ENCODE peak calls at places on chromosomes 2 and 18, in six cellular contexts. H is CD8-positive, alpha-beta memory T cell; B is smooth muscle cell of the brain vasculature; F is colonic mucosa; X is endothelial cell; E is T-helper 17 cell. D is an unnamed sample.

GRCh38 chr2:230085201-230085600 is 16.5 kb upstream of the SLC16A14 start:
- DNase-seq in B (no peak), X (no peak), E (no peak), H (no peak), F (no peak), D (no peak)

GRCh38 chr18:8991131-8991530 is 111.4 kb upstream of the NDUFV2 start:
- DNase-seq in E (no peak), F (no peak), H (no peak), X (no peak), B (no peak), D (no peak)

GRCh38 chr2:152352616-152353015 is 17.6 kb downstream of the FMNL2 start:
- DNase-seq in E (no peak), X (no peak), F (no peak), B (no peak), H (no peak), D (no peak)

GRCh38 chr18:49664086-49664890 is 102.4 kb downstream of the LIPG start:
- DNase-seq in X (no peak), B (no peak), F (peak; percentile 62), H (no peak), E (no peak), D (peak; percentile 4)

GRCh38 chr2:238106339-238106697 is 6.2 kb downstream of the ESPNL start:
- DNase-seq in F (no peak), X (no peak), H (no peak), E (no peak), B (no peak), D (no peak)

GRCh38 chr2:96527052-96527964 is 9.2 kb upstream of the ARID5A start:
- DNase-seq in X (peak; percentile 59), E (peak; percentile 45), H (peak; percentile 49), B (no peak), F (no peak), D (no peak)

GRCh38 chr2:5696351-5696740 is 4.2 kb downstream of the SOX11 start:
- DNase-seq in X (peak; percentile 47), H (no peak), E (no peak), F (no peak), B (no peak), D (no peak)

GRCh38 chr18:76699923-76700322 is 122.4 kb upstream of the ZNF236 start:
- DNase-seq in E (no peak), F (no peak), B (no peak), X (no peak), H (no peak), D (no peak)

GRCh38 chr18:10560457-10561045 is 34.7 kb downstream of the NAPG start:
- DNase-seq in F (peak; percentile 80), E (no peak), B (peak; percentile 50), H (peak; percentile 17), X (peak; percentile 80), D (peak; percentile 85)

GRCh38 chr2:228657807-228658402 is 476.4 kb upstream of the SPHKAP start:
- DNase-seq in B (no peak), F (no peak), H (no peak), X (no peak), E (no peak), D (no peak)

GRCh38 chr2:216774620-216775019 is 79.3 kb upstream of the IGFBP5 start:
- DNase-seq in E (no peak), F (no peak), H (no peak), B (peak; percentile 32), X (no peak), D (peak; percentile 51)

GRCh38 chr2:225779829-225780228 is 380.3 kb downstream of the NYAP2 start:
- DNase-seq in B (no peak), H (no peak), F (no peak), X (no peak), E (no peak), D (no peak)

GRCh38 chr18:44309185-44309584 is 371.5 kb upstream of the SETBP1 start:
- DNase-seq in E (no peak), B (no peak), H (no peak), F (no peak), X (no peak), D (no peak)

GRCh38 chr18:76450452-76450851 is 44.6 kb downstream of the ZNF516 start:
- DNase-seq in H (no peak), F (no peak), B (no peak), X (no peak), E (no peak), D (no peak)

GRCh38 chr2:60676950-60677349 is 79.1 kb upstream of the PAPOLG start:
- DNase-seq in X (no peak), B (no peak), F (no peak), H (no peak), E (no peak), D (no peak)

GRCh38 chr2:9958057-9958456 is 6.6 kb downstream of the GRHL1 start:
- DNase-seq in F (no peak), B (no peak), X (no peak), H (no peak), E (no peak), D (no peak)

GRCh38 chr18:69102959-69103358 is 297.7 kb upstream of the DOK6 start:
- DNase-seq in H (no peak), E (no peak), F (no peak), X (no peak), B (no peak), D (no peak)

GRCh38 chr2:28434600-28434989 is 41.9 kb downstream of the FOSL2 start:
- DNase-seq in B (no peak), H (no peak), F (no peak), E (no peak), X (no peak), D (no peak)

GRCh38 chr2:3287896-3288295 is 89.7 kb downstream of the EIPR1 start:
- DNase-seq in F (no peak), B (no peak), H (no peak), E (no peak), X (no peak), D (no peak)

GRCh38 chr2:42107249-42108042 is 59.6 kb downstream of the PKDCC start:
- DNase-seq in F (no peak), B (no peak), H (no peak), X (no peak), E (no peak), D (no peak)

GRCh38 chr18:44679912-44680270 is 797 bp upstream of the SETBP1 start:
- DNase-seq in E (no peak), H (peak; percentile 9), B (no peak), X (peak; percentile 52), F (peak; percentile 66), D (no peak)

GRCh38 chr2:203656522-203657287 is 49.7 kb upstream of the CD28 start:
- DNase-seq in F (peak; percentile 87), B (no peak), H (no peak), E (no peak), X (no peak), D (no peak)

GRCh38 chr18:32308493-32309120 is 118.8 kb downstream of the MEP1B start:
- DNase-seq in X (no peak), E (no peak), H (no peak), B (peak; percentile 41), F (no peak), D (no peak)

GRCh38 chr2:75311993-75312392 is 112.7 kb upstream of the TACR1 start:
- DNase-seq in B (no peak), F (no peak), H (no peak), X (peak; percentile 34), E (no peak), D (peak; percentile 10)

GRCh38 chr2:237731663-237732062 is 66.9 kb upstream of the RBM44 start:
- DNase-seq in X (no peak), B (no peak), F (no peak), E (no peak), H (no peak), D (no peak)

GRCh38 chr18:32425466-32425865 is 45.2 kb downstream of the GAREM1 start:
- DNase-seq in X (no peak), E (no peak), F (no peak), B (no peak), H (no peak), D (no peak)